ENCODE peak calls at places on chromosomes 4 and X, in five cellular contexts. P, W, F, K and V are unnamed samples. For H3K9me3, the result is how much of the 10 kb centered on the place peaks cover.

GRCh38 chrX:120457766-120458180 is 11.3 kb downstream of the LAMP2 start:
- DNase-seq in P (no peak), W (no peak), F (peak), K (no peak), V (no peak)

GRCh38 chr4:145819246-145820181 is 119.1 kb downstream of the ZNF827 start:
- DNase-seq in P (no peak), W (no peak), F (no peak), K (no peak), V (no peak)

GRCh38 chr4:102760645-102761477 is at the start of gene MANBA:
- DNase-seq in P (peak), W (peak), F (peak), K (peak), V (peak)

GRCh38 chr4:127881565-127881869 is 824 bp downstream of the PLK4 start:
- DNase-seq in P (no peak), W (no peak), F (no peak), K (no peak), V (no peak)

GRCh38 chr4:17336524-17336941 is 175.4 kb downstream of the QDPR start:
- DNase-seq in P (peak), W (peak), F (no peak), K (no peak), V (peak)

GRCh38 chr4:75630174-75630931 is at the start of gene CDKL2:
- DNase-seq in P (peak), W (peak), F (peak), K (peak), V (peak)

GRCh38 chrX:104316739-104317138 is 62.0 kb upstream of the ESX1 start:
- DNase-seq in P (no peak), W (no peak), F (no peak), K (no peak), V (no peak)

GRCh38 chr4:95155759-95156451 is 392.9 kb downstream of the UNC5C start:
- DNase-seq in P (no peak), W (no peak), F (peak), K (no peak), V (no peak)

GRCh38 chr4:37066149-37066548 is 178.4 kb upstream of the NWD2 start:
- DNase-seq in P (no peak), W (no peak), F (no peak), K (no peak), V (no peak)

GRCh38 chr4:154953691-154954090 is 172.6 kb downstream of the RBM46 start:
- DNase-seq in P (no peak), W (no peak), F (no peak), K (no peak), V (no peak)

GRCh38 chrX:155956649-155957048 is 40.8 kb upstream of the IL9R start:
- DNase-seq in P (no peak), W (no peak), F (no peak), K (no peak), V (no peak)

GRCh38 chr4:185254434-185254833 is 45.0 kb downstream of the SNX25 start:
- DNase-seq in P (no peak), W (no peak), F (no peak), K (no peak), V (no peak)

GRCh38 chrX:39764441-39764914 is 333.3 kb downstream of the BCOR start:
- DNase-seq in P (no peak), W (no peak), F (no peak), K (no peak), V (no peak)

GRCh38 chr4:38069271-38069760 is 109.1 kb downstream of the PTTG2 start:
- DNase-seq in P (no peak), W (peak), F (peak), K (peak), V (no peak)

GRCh38 chr4:186979966-186980745 is 256.5 kb upstream of the FAT1 start:
- DNase-seq in P (no peak), W (no peak), F (no peak), K (no peak), V (no peak)

GRCh38 chr4:24853142-24853541 is 57.8 kb downstream of the SOD3 start:
- DNase-seq in P (no peak), W (no peak), F (no peak), K (no peak), V (no peak)

GRCh38 chr4:113603926-113604325 is 157.6 kb downstream of the CAMK2D start:
- DNase-seq in P (no peak), W (no peak), F (peak), K (no peak), V (no peak)

GRCh38 chrX:26851981-26852380 is 611.2 kb downstream of the PPP4R3C start:
- DNase-seq in P (no peak), W (no peak), F (peak), K (no peak), V (no peak)

GRCh38 chr4:128757712-128758111 is 51.8 kb upstream of the JADE1 start:
- DNase-seq in P (no peak), W (no peak), F (no peak), K (peak), V (no peak)

GRCh38 chr4:8773124-8773931 is 98.3 kb downstream of the HMX1 start:
- DNase-seq in P (no peak), W (no peak), F (no peak), K (no peak), V (peak)

GRCh38 chr4:2412534-2412884 is 5.9 kb downstream of the ZFYVE28 start:
- DNase-seq in P (no peak), W (peak), F (no peak), K (no peak), V (no peak)

GRCh38 chrX:46913710-46914109 is 1.5 kb downstream of the JADE3 start:
- DNase-seq in P (peak), W (no peak), F (peak), K (no peak), V (peak)

GRCh38 chr4:186734251-186734650 is 10.6 kb upstream of the FAT1 start:
- DNase-seq in P (no peak), W (no peak), F (no peak), K (no peak), V (no peak)

GRCh38 chr4:8472689-8473197 is 32.2 kb downstream of the TRMT44 start:
- DNase-seq in P (peak), W (no peak), F (peak), K (peak), V (peak)

GRCh38 chr4:177461606-177462005 is 19.4 kb upstream of the AGA start:
- DNase-seq in P (no peak), W (no peak), F (peak), K (no peak), V (no peak)

GRCh38 chrX:136192135-136192534 is 44.8 kb downstream of the FHL1 start:
- DNase-seq in P (no peak), W (no peak), F (no peak), K (no peak), V (no peak)

GRCh38 chrX:7074135-7074907 is 73.2 kb upstream of the STS start:
- DNase-seq in P (no peak), W (no peak), F (no peak), K (no peak), V (no peak)

GRCh38 chr4:98510757-98511517 is 147.5 kb downstream of the TSPAN5 start:
- DNase-seq in P (no peak), W (no peak), F (peak), K (no peak), V (no peak)

GRCh38 chrX:6226646-6227444 is 1.8 kb downstream of the NLGN4X start:
- DNase-seq in P (no peak), W (no peak), F (no peak), K (peak), V (peak)

DNA sequence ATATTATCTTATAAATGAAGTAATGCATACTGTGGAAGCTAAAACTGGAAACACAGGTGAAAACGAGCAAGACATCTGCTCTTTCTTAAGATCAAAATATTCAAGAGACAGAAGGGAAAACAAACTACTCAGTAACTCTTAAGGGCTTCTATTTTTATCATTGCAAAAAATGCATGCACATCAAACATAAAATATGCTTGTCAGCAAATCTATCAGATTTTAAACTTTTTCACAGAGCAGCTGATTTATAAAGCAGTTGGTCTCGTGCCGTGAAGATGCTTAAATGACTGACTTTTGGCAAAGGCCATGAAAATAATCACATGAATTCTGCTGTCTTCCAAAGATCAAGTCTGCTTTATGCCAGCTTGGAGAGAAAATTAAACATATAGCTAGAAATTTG is 482.1 kb upstream of the HS3ST1 start:
- DNase-seq in P (no peak), W (no peak), F (no peak), K (no peak), V (no peak)
- H3K9me3 ChIP-seq in P (under half), W (under half), F (under half), K (under half), V (under half)

DNA sequence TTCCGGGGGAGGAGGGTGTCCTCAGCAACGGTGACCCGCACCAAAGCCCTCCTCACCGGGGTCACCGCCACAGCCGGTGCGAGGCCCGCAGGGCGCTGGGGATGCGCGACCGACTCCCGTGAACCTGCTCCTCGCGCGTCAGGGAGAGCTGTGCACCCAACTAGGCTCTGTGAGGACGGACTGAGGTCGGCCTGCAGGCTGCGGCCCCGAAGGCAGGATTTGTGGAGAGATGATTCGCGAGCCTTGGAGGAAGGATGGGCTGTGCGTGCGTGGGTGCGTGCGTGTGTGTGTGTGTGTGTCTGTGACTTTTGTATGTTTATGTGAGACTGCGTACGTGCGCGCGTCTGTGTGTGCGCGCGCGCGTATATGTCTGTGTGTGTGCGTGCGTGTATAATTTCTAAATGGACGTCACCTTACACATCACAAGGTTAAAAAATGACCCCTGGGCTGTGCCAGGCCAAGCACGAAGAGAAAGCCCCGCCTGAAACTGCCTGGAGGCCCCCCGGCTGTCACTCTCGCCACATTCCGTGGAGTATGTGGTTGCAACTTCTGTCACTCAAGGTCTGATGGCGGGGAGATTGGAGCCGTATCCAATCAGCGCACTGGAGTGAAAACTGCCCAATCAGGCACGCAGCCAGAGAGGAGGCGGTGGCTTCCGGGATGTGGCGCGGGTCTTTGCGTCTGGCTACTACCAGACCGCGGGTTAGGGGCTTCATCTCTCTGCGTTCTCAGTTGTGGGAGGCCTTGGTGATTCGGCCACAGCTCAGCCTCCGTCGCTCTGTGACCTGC is at the start of gene ZNF141:
- DNase-seq in P (peak), W (peak), F (peak), K (peak), V (peak)
- H3K9me3 ChIP-seq in P (under half), W (under half), F (under half), K (under half), V (under half)

GRCh38 chr4:167985565-167985964 is 106.8 kb upstream of the ANXA10 start:
- DNase-seq in P (no peak), W (no peak), F (no peak), K (no peak), V (no peak)

GRCh38 chr4:167986044-167986443 is 106.3 kb upstream of the ANXA10 start:
- DNase-seq in P (no peak), W (no peak), F (no peak), K (no peak), V (no peak)

GRCh38 chr4:167987285-167987684 is 105.1 kb upstream of the ANXA10 start:
- DNase-seq in P (no peak), W (no peak), F (no peak), K (no peak), V (no peak)

DNA sequence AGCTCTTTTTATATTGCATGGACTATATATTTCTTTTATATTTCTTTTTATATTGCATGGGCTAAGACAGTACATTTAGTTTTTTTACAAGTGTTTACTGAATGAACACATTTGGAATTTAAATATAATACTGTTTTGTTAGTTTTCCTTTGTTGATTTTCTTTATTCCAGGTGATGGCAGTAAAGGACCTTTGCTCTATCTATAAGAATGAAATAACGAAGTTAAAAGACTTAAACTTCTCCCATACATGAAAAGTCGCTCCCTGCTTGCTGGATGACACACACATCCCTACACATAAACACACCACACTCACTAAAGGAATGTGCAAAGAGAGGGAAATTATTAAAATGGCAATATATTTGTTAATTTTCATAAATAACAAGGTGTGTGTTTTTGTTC is 102.5 kb upstream of the ANXA10 start:
- DNase-seq in P (no peak), W (no peak), F (peak), K (no peak), V (no peak)
- H3K9me3 ChIP-seq in P (under half), W (under half), F (under half), K (under half), V (under half)

GRCh38 chr4:189374176-189374575 is 566.5 kb upstream of the FRG1 start:
- DNase-seq in P (no peak), W (no peak), F (no peak), K (no peak), V (no peak)
- H3K9me3 ChIP-seq in P (under half), W (under half), F (under half), K (under half), V (under half)

GRCh38 chrX:1673337-1673736 is 58.5 kb downstream of the ASMT start:
- DNase-seq in P (no peak), W (peak), F (peak), K (no peak), V (no peak)

GRCh38 chrX:1679238-1679637 is 64.4 kb downstream of the ASMT start:
- DNase-seq in P (no peak), W (no peak), F (peak), K (no peak), V (no peak)

GRCh38 chrX:1681439-1681838 is 66.6 kb downstream of the ASMT start:
- DNase-seq in P (no peak), W (no peak), F (no peak), K (no peak), V (no peak)

GRCh38 chrX:1676866-1677265 is 62.0 kb downstream of the ASMT start:
- DNase-seq in P (no peak), W (no peak), F (no peak), K (no peak), V (no peak)
- H3K9me3 ChIP-seq in P (under half), W (under half), F (under half), K (under half), V (under half)

GRCh38 chrX:101237041-101237440 is 17.5 kb downstream of the DRP2 start:
- DNase-seq in P (no peak), W (no peak), F (no peak), K (no peak), V (no peak)

GRCh38 chrX:101241531-101241930 is 21.9 kb downstream of the DRP2 start:
- DNase-seq in P (no peak), W (no peak), F (no peak), K (no peak), V (no peak)
- H3K9me3 ChIP-seq in P (under half), W (under half), F (under half), K (under half), V (under half)

DNA sequence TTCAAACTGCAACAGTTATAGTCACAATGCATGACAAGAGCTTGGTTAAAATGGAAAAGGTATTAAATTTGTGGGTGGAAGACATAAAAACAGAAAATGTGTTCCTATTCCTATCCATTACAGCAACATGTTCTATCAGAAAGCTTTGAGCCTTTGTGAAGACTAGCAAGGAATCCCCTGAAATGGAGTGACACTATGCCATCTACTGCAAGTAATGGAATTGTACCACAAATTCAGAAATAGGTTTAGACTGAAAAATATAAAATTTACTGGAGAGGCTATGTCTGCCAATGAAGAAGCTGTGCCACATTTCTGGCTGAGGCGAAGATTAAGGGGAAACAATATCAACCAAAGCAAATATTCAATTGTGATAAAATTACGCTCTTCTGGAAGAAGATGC is 247.9 kb downstream of the ADAM29 start:
- DNase-seq in P (no peak), W (no peak), F (no peak), K (no peak), V (no peak)
- H3K9me3 ChIP-seq in P (under half), W (under half), F (under half), K (under half), V (under half)

GRCh38 chrX:145687707-145688106 is 129.9 kb upstream of the SLITRK2 start:
- DNase-seq in P (no peak), W (no peak), F (no peak), K (no peak), V (no peak)
- H3K9me3 ChIP-seq in P (under half), W (under half), F (under half), K (under half), V (under half)

GRCh38 chrX:101263766-101264165 is 27.4 kb downstream of the TAF7L start:
- DNase-seq in P (no peak), W (no peak), F (peak), K (no peak), V (no peak)

GRCh38 chrX:101257448-101258259 is 33.5 kb downstream of the TAF7L start:
- DNase-seq in P (no peak), W (no peak), F (peak), K (no peak), V (no peak)

GRCh38 chrX:101258260-101258581 is 32.9 kb downstream of the TAF7L start:
- DNase-seq in P (no peak), W (no peak), F (no peak), K (no peak), V (no peak)

GRCh38 chrX:101262590-101262989 is 28.5 kb downstream of the TAF7L start:
- DNase-seq in P (no peak), W (no peak), F (no peak), K (no peak), V (no peak)

GRCh38 chrX:101260435-101260834 is 30.7 kb downstream of the TAF7L start:
- DNase-seq in P (no peak), W (no peak), F (peak), K (no peak), V (no peak)
- H3K9me3 ChIP-seq in P (under half), W (under half), F (under half), K (under half), V (under half)

GRCh38 chrX:13067842-13068241 is 23.4 kb upstream of the FAM9C start:
- DNase-seq in P (no peak), W (no peak), F (no peak), K (no peak), V (no peak)
- H3K9me3 ChIP-seq in P (under half), W (under half), F (under half), K (under half), V (under half)